ENCODE peak calls at places on chromosomes 16 and 17, in eight cellular contexts. B, A, F, W, C, X, N and Z are unnamed samples.

GRCh38 chr17:77282524-77283515 is 142.1 kb downstream of the SEC14L1 start:
- DNase-seq in B (no peak), N (no peak), C (peak), W (no peak), X (peak), A (peak), F (peak), Z (no peak)

GRCh38 chr17:73360961-73361761 is 49.4 kb upstream of the CDC42EP4 start:
- DNase-seq in C (no peak), N (no peak), A (peak), B (no peak), W (no peak), F (no peak), X (no peak), Z (no peak)

GRCh38 chr17:80629298-80630028 is 84.8 kb downstream of the RPTOR start:
- DNase-seq in X (no peak), F (no peak), C (no peak), B (no peak), W (no peak), N (no peak), A (no peak), Z (no peak)

GRCh38 chr17:57284583-57284982 is 28.3 kb downstream of the MSI2 start:
- DNase-seq in W (no peak), A (no peak), X (no peak), B (no peak), C (no peak), N (no peak), F (no peak), Z (no peak)

GRCh38 chr17:50187741-50188520 is 13.5 kb downstream of the COL1A1 start:
- DNase-seq in F (no peak), B (no peak), N (no peak), C (peak), X (no peak), A (no peak), W (no peak), Z (no peak)

GRCh38 chr17:5413682-5414081 is 5.8 kb downstream of the NUP88 start:
- DNase-seq in F (peak), C (no peak), X (no peak), N (peak), B (no peak), W (peak), A (no peak), Z (peak)

GRCh38 chr17:65892912-65893377 is 299.0 kb downstream of the CEP112 start:
- DNase-seq in W (no peak), N (no peak), B (no peak), F (no peak), A (no peak), X (no peak), C (no peak), Z (no peak)

GRCh38 chr16:58026705-58027340 is 1.3 kb downstream of the MMP15 start:
- DNase-seq in W (no peak), F (peak), B (no peak), A (peak), N (no peak), C (peak), X (no peak), Z (no peak)

GRCh38 chr16:9800180-9800738 is 382.0 kb downstream of the GRIN2A start:
- DNase-seq in W (no peak), A (no peak), F (no peak), B (no peak), C (no peak), N (peak), X (no peak), Z (no peak)

GRCh38 chr16:86122681-86123342 is 223.8 kb downstream of the IRF8 start:
- DNase-seq in N (no peak), A (peak), W (no peak), X (no peak), C (no peak), F (no peak), B (no peak), Z (no peak)

GRCh38 chr17:41377546-41377945 is 4.6 kb downstream of the KRT34 start:
- DNase-seq in X (no peak), F (no peak), A (peak), N (no peak), W (no peak), B (no peak), C (no peak), Z (no peak)

GRCh38 chr17:4810696-4811289 is 3.8 kb downstream of the PLD2 start:
- DNase-seq in B (no peak), A (no peak), X (no peak), W (no peak), C (no peak), N (no peak), F (no peak), Z (no peak)

GRCh38 chr17:70976447-70976846 is 807.1 kb downstream of the KCNJ2 start:
- DNase-seq in F (no peak), C (no peak), X (no peak), B (no peak), N (no peak), A (no peak), W (no peak), Z (no peak)

GRCh38 chr17:16415031-16415924 is at the start of gene TRPV2:
- DNase-seq in A (peak), X (no peak), C (peak), N (no peak), F (peak), B (no peak), W (no peak), Z (no peak)

GRCh38 chr17:3030096-3030495 is 33.3 kb downstream of the OR1D5 start:
- DNase-seq in C (no peak), N (no peak), W (no peak), A (peak), X (no peak), B (no peak), F (no peak), Z (peak)

GRCh38 chr17:7579839-7580630 is 597 bp downstream of the CD68 start:
- DNase-seq in A (no peak), X (peak), F (no peak), B (no peak), W (no peak), C (no peak), N (no peak), Z (no peak)

GRCh38 chr17:7579001-7579838 is at the start of gene CD68:
- DNase-seq in W (peak), N (peak), F (peak), A (peak), X (peak), C (peak), B (no peak), Z (no peak)

GRCh38 chr17:7582401-7583252 is 1.0 kb upstream of the MPDU1 start:
- DNase-seq in N (no peak), C (peak), W (no peak), B (no peak), A (peak), X (peak), F (no peak), Z (no peak)

GRCh38 chr17:7583253-7584109 is at the start of gene MPDU1:
- DNase-seq in F (peak), X (peak), C (peak), W (peak), N (peak), A (peak), B (peak), Z (peak)

GRCh38 chr17:7580631-7581554 is 1.5 kb downstream of the CD68 start:
- DNase-seq in A (peak), W (no peak), X (no peak), B (no peak), F (no peak), N (no peak), C (no peak), Z (no peak)
- H3K4me3 ChIP-seq in A (no peak), W (no peak), X (peak), B (peak), F (no peak), N (no peak), C (no peak), Z (no peak)

GRCh38 chr17:76104896-76105231 is 1.3 kb upstream of the EXOC7 start:
- DNase-seq in B (no peak), A (peak), W (no peak), N (no peak), X (no peak), F (no peak), C (no peak), Z (no peak)

GRCh38 chr17:76103274-76104139 is at the start of gene EXOC7:
- DNase-seq in W (peak), C (peak), B (peak), A (peak), F (peak), N (peak), X (peak), Z (peak)

GRCh38 chr17:76102944-76103273 is 678 bp downstream of the EXOC7 start:
- DNase-seq in A (no peak), X (no peak), B (no peak), W (no peak), C (no peak), F (no peak), N (no peak), Z (no peak)

GRCh38 chr17:76104140-76104895 is 731 bp upstream of the EXOC7 start:
- DNase-seq in N (no peak), W (no peak), A (peak), F (no peak), C (peak), X (no peak), B (no peak), Z (no peak)

GRCh38 chr17:76107507-76107906 is 3.9 kb upstream of the EXOC7 start:
- DNase-seq in F (no peak), X (no peak), B (no peak), N (no peak), C (no peak), A (no peak), W (no peak), Z (no peak)
- TF ChIP-seq CTCF in F (peak), X (no peak), B (no peak), N (peak), C (no peak), A (peak), W (no peak), Z (no peak)

DNA sequence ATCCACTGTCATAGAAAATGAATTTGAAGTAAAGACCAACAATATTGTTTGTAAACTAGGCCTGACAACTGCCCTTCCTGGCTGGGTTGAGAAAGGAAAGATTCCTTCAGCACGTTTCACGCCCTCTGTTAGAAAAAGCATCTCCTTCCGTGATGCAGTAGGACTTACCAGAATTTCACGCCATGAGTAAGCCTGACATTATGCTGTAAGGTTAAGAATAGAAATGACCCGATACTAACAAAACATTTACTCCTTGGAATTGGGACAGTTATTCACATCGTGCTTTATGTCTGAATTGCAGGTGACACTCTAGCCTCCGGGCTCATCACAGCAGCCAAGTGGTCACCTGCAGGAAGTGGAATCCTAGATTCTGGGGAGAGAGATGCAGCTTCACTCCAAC is 17.6 kb downstream of the MARCHF10 start:
- DNase-seq in C (no peak), F (no peak), W (no peak), B (no peak), N (no peak), X (no peak), A (peak), Z (no peak)
- H3K4me3 ChIP-seq in C (no peak), F (no peak), W (peak), B (no peak), N (no peak), X (no peak), A (no peak), Z (no peak)

GRCh38 chr17:36149296-36149820 is 27.1 kb downstream of the TBC1D3B start:
- DNase-seq in X (no peak), N (peak), W (peak), F (peak), B (peak), A (peak), C (peak), Z (peak)
- TF ChIP-seq CTCF in X (no peak), N (no peak), W (no peak), F (no peak), B (peak), A (no peak), C (peak), Z (no peak)

DNA sequence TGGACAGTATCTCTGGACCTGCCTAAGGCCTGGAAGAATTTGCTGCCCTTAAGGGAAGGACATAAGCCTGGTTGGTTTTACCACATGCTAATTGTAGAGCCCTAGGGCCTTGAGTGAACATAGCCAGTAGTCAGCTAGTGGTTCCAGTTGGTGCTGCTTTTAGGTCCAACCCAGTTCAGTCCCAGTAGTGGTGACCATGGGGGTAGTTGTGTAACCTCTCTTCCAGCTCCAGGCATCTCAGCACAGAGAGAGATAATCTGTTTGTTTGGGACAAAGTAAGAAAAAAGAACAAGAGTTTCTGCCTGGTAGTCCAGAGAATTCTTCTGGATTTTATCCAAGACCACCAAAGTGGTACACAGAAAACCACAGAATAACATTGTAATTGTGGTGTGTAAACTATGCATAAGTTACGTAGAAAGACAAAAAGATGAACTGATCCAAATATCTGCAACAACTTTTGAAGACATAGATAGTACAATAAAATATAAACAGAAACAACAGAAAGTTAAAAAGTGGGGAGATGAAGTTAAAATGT is 5.2 kb upstream of the CCL13 start:
- DNase-seq in B (no peak), C (no peak), N (no peak), W (no peak), A (no peak), X (no peak), F (no peak), Z (no peak)
- H3K4me3 ChIP-seq in B (no peak), C (no peak), N (no peak), W (no peak), A (no peak), X (no peak), F (no peak), Z (no peak)

DNA sequence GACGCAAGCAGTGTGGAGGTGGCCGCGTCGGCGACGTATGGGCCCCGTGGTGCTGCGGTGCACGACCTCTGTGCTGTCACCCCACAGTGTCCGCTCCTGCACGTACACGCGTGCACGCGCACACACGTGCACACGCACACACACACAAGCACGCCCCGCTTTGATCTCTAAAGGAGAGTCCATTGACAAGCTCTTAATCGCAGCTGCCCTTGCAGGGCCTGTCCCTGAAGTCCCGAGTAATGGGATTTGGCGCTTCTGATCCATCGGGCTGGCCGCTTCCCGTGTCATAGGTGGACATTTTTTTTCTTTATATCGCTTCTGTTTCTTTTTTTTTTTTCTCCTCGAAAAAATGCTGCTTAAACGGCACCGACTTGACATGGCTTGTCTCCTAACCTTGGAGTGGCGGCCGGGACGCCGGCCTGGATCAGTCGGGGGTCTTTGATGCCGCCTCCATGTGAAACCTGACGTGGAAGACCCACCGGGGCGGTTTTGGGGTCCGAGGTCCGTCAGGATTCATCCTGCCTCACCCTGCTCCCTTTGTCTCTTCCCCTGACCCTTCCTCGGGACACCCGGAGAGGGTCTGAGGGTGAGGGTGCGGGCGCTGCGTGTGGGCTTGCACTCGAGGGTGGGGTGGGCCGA is 8.3 kb upstream of the AXIN1 start:
- DNase-seq in B (no peak), W (no peak), F (no peak), X (no peak), N (no peak), C (peak), A (no peak), Z (no peak)
- TF ChIP-seq CTCF in B (no peak), W (no peak), F (no peak), X (no peak), N (no peak), C (no peak), A (no peak), Z (no peak)

DNA sequence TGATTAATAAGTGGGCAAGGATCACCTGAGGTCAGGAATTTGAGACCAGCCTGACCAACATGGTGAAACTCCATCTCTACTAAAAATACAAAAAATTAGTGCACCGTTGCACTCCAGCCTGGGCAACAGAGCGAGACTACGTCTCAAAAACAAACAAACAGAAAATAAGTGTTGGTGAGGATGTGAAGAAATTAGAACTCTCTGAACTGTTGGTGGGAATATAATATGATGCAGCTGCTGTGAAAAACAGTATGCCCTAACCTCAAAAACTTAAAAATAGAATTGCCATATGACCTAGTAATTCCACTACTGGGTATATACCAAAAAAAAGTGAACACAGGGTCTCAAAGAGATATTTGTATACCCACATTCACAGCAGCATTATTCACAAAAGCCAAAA is 26.1 kb downstream of the GLG1 start:
- DNase-seq in W (no peak), F (no peak), A (no peak), X (no peak), C (no peak), B (no peak), N (no peak), Z (no peak)
- H3K4me3 ChIP-seq in W (no peak), F (no peak), A (no peak), X (no peak), C (no peak), B (no peak), N (no peak), Z (no peak)

DNA sequence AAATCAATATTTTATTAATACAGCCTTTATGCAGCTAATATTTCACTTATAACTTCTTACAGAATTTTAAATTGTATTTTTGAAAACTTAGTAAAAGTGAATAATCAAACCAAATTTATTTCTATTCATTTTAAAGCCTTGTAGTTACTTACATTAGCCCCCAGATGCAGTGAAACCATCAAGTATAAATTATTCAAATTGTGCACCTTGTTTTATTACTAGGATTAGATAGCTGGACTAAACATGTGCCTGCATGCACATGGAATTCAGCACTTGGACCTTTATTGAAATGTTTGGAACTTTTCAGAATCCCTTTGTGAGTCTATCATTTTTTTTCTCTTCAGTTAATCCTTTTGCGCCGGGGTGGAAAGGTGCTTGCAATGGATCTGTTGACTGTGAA is 4.7 kb downstream of the ZPBP2 start:
- DNase-seq in C (no peak), A (no peak), N (peak), W (peak), F (no peak), B (no peak), X (no peak), Z (no peak)
- TF ChIP-seq CTCF in C (no peak), A (no peak), N (peak), W (no peak), F (no peak), B (no peak), X (no peak), Z (no peak)

DNA sequence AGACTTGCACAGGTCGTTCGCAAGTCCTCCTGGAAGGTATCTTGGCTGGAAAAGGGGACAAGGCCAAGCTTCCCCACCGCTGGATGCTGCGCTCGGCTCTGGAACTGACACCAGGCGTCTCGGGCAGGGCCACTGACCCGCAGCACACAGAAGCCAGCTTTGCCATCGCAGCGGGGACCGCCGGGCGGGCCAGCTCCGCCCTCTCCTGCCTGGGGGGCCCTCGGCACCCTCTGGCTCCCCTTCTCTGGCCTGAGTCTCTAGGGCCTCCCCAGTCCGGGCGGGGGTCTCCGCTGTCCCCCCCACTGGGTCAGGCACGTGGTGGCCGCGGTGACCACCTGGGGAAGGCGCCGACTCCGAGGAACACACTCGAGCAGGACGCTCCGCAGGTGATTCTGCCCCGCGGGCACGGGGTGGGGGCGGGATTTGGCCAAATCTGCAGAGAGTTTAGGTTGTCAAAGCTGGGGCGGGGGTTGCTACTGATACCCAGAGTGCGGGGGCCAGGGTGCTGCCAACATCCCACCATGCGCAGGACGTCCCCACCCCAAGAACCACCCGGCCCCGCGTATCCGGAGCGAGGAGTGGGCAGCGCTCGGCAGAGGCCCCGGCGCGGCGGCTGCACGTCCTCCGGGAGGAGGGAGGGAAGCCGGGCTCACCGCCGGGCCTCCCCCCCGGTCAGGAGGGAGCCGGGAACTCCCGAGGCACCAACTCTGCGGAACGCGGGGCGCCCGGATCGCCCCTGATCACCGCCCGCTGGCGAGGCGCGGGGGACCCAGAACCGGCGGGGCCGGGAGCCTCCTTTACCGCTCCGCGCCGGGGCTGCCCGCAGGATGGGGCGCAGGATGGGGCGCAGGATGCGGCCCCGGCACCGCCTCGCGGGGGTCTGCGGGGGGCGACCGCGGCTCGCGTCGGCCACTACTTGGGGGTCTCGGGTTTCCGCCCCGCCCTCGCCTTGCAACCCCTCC is 750 bp upstream of the METRNL start:
- DNase-seq in X (no peak), B (no peak), N (no peak), W (no peak), A (peak), C (no peak), F (peak), Z (no peak)
- H3K4me3 ChIP-seq in X (peak), B (peak), N (peak), W (peak), A (peak), C (peak), F (peak), Z (peak)